ENCODE peak calls at places on chromosomes 6 and 20, in four cellular contexts. Y is spleen, G is right cardiac atrium, F is heart left ventricle. P is an unnamed sample.

GRCh38 chr6:157983439-157984119 is 1.9 kb downstream of the SYNJ2 start:
- DNase-seq in Y (no peak), G (no peak), F (no peak), P (no peak)

GRCh38 chr6:47700596-47700995 is 2.2 kb downstream of the ADGRF4 start:
- DNase-seq in Y (no peak), G (no peak), F (no peak), P (no peak)

GRCh38 chr6:135522975-135523692 is 25.6 kb upstream of the AHI1 start:
- DNase-seq in Y (no peak), G (no peak), F (no peak), P (no peak)

GRCh38 chr6:105484238-105485161 is 81.6 kb upstream of the PREP start:
- DNase-seq in Y (no peak), G (no peak), F (no peak), P (no peak)

GRCh38 chr6:9496837-9497236 is 918.0 kb downstream of the TFAP2A start:
- DNase-seq in Y (no peak), G (no peak), F (no peak), P (no peak)

GRCh38 chr6:41072836-41073202 is at the start of gene NFYA:
- DNase-seq in Y (no peak), G (peak; percentile 99), F (no peak), P (no peak)

GRCh38 chr6:26249959-26250805 is 114.8 kb upstream of the BTN3A2 start:
- DNase-seq in Y (peak; percentile 94), G (peak; percentile 71), F (peak; percentile 41), P (no peak)

GRCh38 chr20:36644032-36644712 is 1.8 kb downstream of the SLA2 start:
- DNase-seq in Y (peak; percentile 81), G (no peak), F (no peak), P (no peak)

GRCh38 chr6:131951576-131952230 is 531 bp upstream of the CCN2 start:
- DNase-seq in Y (no peak), G (no peak), F (no peak), P (no peak)

GRCh38 chr6:73079978-73080377 is 145.3 kb downstream of the KHDC1L start:
- DNase-seq in Y (no peak), G (no peak), F (no peak), P (no peak)

GRCh38 chr20:33009214-33010132 is 2.0 kb downstream of the BPIFB2 start:
- DNase-seq in Y (peak; percentile 67), G (no peak), F (no peak), P (no peak)

GRCh38 chr20:54433653-54434052 is 41.7 kb upstream of the DOK5 start:
- DNase-seq in Y (no peak), G (no peak), F (no peak), P (no peak)

GRCh38 chr6:40124924-40125323 is 190.7 kb upstream of the MOCS1 start:
- DNase-seq in Y (no peak), G (no peak), F (no peak), P (no peak)

GRCh38 chr20:12372557-12372956 is 454.9 kb downstream of the BTBD3 start:
- DNase-seq in Y (no peak), G (no peak), F (no peak), P (no peak)

GRCh38 chr6:133809406-133809805 is 79.5 kb upstream of the TCF21 start:
- DNase-seq in Y (no peak), G (no peak), F (no peak), P (no peak)

GRCh38 chr6:89035252-89036106 is 45.1 kb upstream of the PNRC1 start:
- DNase-seq in Y (no peak), G (peak; percentile 93), F (peak; percentile 66), P (peak; percentile 96)

GRCh38 chr6:3320238-3320637 is 61.5 kb downstream of the PSMG4 start:
- DNase-seq in Y (peak; percentile 55), G (no peak), F (no peak), P (no peak)

GRCh38 chr20:4947817-4948559 is 53.3 kb downstream of the SLC23A2 start:
- DNase-seq in Y (no peak), G (no peak), F (no peak), P (no peak)

GRCh38 chr6:32894085-32895005 is 40.4 kb downstream of the PSMB9 start:
- DNase-seq in Y (peak; percentile 98), G (peak; percentile 97), F (peak; percentile 96), P (peak; percentile 96)

GRCh38 chr6:145028144-145028818 is 707.0 kb downstream of the EPM2A start:
- DNase-seq in Y (no peak), G (no peak), F (no peak), P (no peak)

GRCh38 chr6:111922454-111923297 is 49.4 kb upstream of the FYN start:
- DNase-seq in Y (no peak), G (no peak), F (no peak), P (no peak)

GRCh38 chr6:135703621-135704020 is 147.9 kb upstream of the PDE7B start:
- DNase-seq in Y (no peak), G (no peak), F (no peak), P (no peak)

GRCh38 chr20:45343867-45344721 is 4.1 kb downstream of the SDC4 start:
- DNase-seq in Y (no peak), G (peak; percentile 70), F (no peak), P (peak; percentile 70)

GRCh38 chr6:155541976-155542375 is 86.3 kb upstream of the NOX3 start:
- DNase-seq in Y (no peak), G (no peak), F (no peak), P (no peak)

GRCh38 chr6:119430820-119431219 is 81.3 kb upstream of the MAN1A1 start:
- DNase-seq in Y (no peak), G (no peak), F (no peak), P (no peak)

GRCh38 chr20:58173091-58173490 is 55.4 kb downstream of the ANKRD60 start:
- DNase-seq in Y (no peak), G (no peak), F (no peak), P (no peak)

GRCh38 chr6:160950507-160950906 is 41.1 kb upstream of the MAP3K4 start:
- DNase-seq in Y (no peak), G (no peak), F (no peak), P (no peak)

GRCh38 chr20:18739785-18740184 is 73.8 kb upstream of the SCP2D1 start:
- DNase-seq in Y (no peak), G (peak; percentile 62), F (no peak), P (peak; percentile 95)

GRCh38 chr6:169073311-169073710 is 180.3 kb downstream of the THBS2 start:
- DNase-seq in Y (no peak), G (no peak), F (no peak), P (no peak)

GRCh38 chr6:116410945-116411623 is 40.3 kb downstream of the DSE start:
- DNase-seq in Y (no peak), G (peak; percentile 73), F (peak; percentile 46), P (no peak)

GRCh38 chr6:130296854-130297253 is 69.0 kb upstream of the TMEM200A start:
- DNase-seq in Y (no peak), G (no peak), F (no peak), P (no peak)

DNA sequence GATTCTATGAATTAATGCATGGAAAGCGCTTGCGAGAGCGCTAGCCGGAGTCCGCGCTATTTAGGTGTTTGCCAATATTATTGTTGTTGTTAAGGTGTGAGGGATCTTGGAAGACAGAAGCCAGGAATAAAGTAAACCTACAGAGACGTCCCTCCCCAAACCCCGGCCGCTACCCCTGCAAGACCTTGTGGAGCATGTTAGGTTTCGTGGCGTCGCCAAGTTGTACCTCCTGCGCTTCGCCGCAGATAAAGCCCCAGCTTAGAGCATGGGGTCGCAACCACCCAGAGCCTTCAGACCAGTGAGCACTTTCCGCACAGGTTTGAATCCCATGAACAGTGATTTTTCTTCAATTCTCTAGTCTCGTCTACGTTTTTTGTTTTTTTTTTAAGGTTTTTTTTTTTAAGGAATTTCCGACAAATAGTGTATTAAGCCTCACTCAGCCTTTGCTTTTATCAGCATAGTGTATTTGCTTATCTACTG is 16.9 kb upstream of the ZSCAN9 start:
- DNase-seq in Y (no peak), G (no peak), F (no peak), P (no peak)
- H3K27ac ChIP-seq in Y (peak overlapping the region; percentile 20), G (no peak overlapping the region), F (no peak overlapping the region), P (no peak overlapping the region)

GRCh38 chr20:61587910-61588309 is 335.8 kb downstream of the CDH4 start:
- DNase-seq in Y (no peak), G (no peak), F (no peak), P (no peak)

GRCh38 chr20:61587036-61587435 is 335.0 kb downstream of the CDH4 start:
- DNase-seq in Y (no peak), G (no peak), F (no peak), P (no peak)

GRCh38 chr20:61590236-61590635 is 338.2 kb downstream of the CDH4 start:
- DNase-seq in Y (no peak), G (no peak), F (no peak), P (no peak)

GRCh38 chr20:61588356-61589054 is 336.4 kb downstream of the CDH4 start:
- DNase-seq in Y (no peak), G (no peak), F (no peak), P (no peak)

DNA sequence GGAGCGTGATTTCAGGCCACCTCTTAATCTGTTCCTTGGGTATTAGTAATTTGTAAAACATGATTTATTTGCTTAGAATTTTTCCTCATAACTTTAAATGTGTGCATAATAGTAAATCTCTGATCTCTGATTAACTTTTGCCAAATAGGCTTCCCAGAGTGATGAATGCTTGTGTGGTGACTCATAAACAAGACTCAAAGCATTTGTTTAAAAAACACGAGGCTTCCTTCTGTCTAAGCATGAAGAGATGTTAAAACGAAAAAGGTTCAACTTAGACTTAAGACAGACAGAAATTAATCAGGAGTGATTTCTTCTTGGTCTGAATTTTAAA is 337.0 kb downstream of the CDH4 start:
- DNase-seq in Y (no peak), G (no peak), F (no peak), P (no peak)
- H3K4me3 ChIP-seq in Y (no peak overlapping the region), G (no peak overlapping the region), F (no peak overlapping the region), P (no peak overlapping the region)

GRCh38 chr20:46364670-46365482 is 41.5 kb downstream of the ELMO2 start:
- DNase-seq in Y (no peak), G (peak; percentile 31), F (no peak), P (no peak)
- H3K4me1 ChIP-seq in Y (peaks cover 64% of the 10 kb centered on the region), G (peaks cover 2% of the 10 kb centered on the region), F (peaks cover 38% of the 10 kb centered on the region), P (no peaks in the 10 kb centered on the region)

GRCh38 chr20:25278636-25279361 is 30.9 kb downstream of the PYGB start:
- DNase-seq in Y (peak; percentile 71), G (peak; percentile 36), F (peak; percentile 15), P (peak; percentile 11)
- H3K27ac ChIP-seq in Y (no peak overlapping the region), G (no peak overlapping the region), F (no peak overlapping the region), P (no peak overlapping the region)

GRCh38 chr6:100458841-100459154 is 5.9 kb downstream of the SIM1 start:
- DNase-seq in Y (no peak), G (no peak), F (no peak), P (no peak)

GRCh38 chr6:100456178-100456880 is 8.4 kb downstream of the SIM1 start:
- DNase-seq in Y (no peak), G (no peak), F (no peak), P (no peak)

GRCh38 chr6:100457251-100457990 is 7.3 kb downstream of the SIM1 start:
- DNase-seq in Y (no peak), G (peak; percentile 32), F (no peak), P (no peak)

GRCh38 chr6:100455230-100456124 is 9.2 kb downstream of the SIM1 start:
- DNase-seq in Y (no peak), G (peak; percentile 21), F (no peak), P (no peak)

DNA sequence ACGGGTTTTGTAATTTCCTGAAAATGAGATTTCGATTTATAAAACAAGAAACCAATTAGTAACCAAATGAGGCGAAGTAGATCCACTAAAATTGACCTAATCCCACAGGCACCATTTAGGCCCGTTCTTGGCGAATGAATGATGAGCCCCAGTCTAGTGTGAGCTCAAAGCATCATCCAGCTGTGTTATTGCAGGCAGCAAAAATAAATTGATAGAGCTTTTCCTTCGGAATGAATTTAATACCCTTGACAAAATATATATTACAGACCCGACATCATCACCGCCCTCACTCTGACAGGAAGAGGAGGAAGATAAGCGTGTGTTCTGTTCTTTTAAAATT is 7.9 kb downstream of the SIM1 start:
- DNase-seq in Y (no peak), G (no peak), F (no peak), P (no peak)
- H3K4me3 ChIP-seq in Y (no peak overlapping the region), G (no peak overlapping the region), F (no peak overlapping the region), P (no peak overlapping the region)

P was measured in uterus.